ENCODE peak calls at places on chromosome 7, in six cellular contexts. One of them, this sample, is unnamed.

GRCh38 chr7:47318395-47319182 is 263.3 kb downstream of the TNS3 start:
- DNase-seq in astrocyte of the spinal cord: no peak
- DNase-seq in kidney epithelial cell: no peak
- DNase-seq in ovary: no peak
- DNase-seq in astrocyte of the cerebellum: no peak
- DNase-seq in SK-N-MC: no peak
- DNase-seq in this sample: no peak

GRCh38 chr7:41879113-41879385 is 176.2 kb upstream of the INHBA start:
- DNase-seq in ovary: no peak
- DNase-seq in kidney epithelial cell: no peak
- DNase-seq in SK-N-MC: no peak
- DNase-seq in astrocyte of the cerebellum: no peak
- DNase-seq in astrocyte of the spinal cord: no peak
- DNase-seq in this sample: no peak

GRCh38 chr7:3013975-3014792 is 29.5 kb downstream of the CARD11 start:
- DNase-seq in ovary: no peak
- DNase-seq in astrocyte of the cerebellum: no peak
- DNase-seq in astrocyte of the spinal cord: no peak
- DNase-seq in kidney epithelial cell: no peak
- DNase-seq in SK-N-MC: no peak
- DNase-seq in this sample: no peak

GRCh38 chr7:100674441-100675407 is 1.2 kb downstream of the GNB2 start:
- DNase-seq in astrocyte of the cerebellum: no peak
- DNase-seq in ovary: peak; percentile 61
- DNase-seq in kidney epithelial cell: no peak
- DNase-seq in SK-N-MC: no peak
- DNase-seq in astrocyte of the spinal cord: peak; percentile 25
- DNase-seq in this sample: no peak

GRCh38 chr7:1961776-1962276 is 270.9 kb downstream of the MAD1L1 start:
- DNase-seq in astrocyte of the cerebellum: peak; percentile 98
- DNase-seq in kidney epithelial cell: peak; percentile 55
- DNase-seq in ovary: no peak
- DNase-seq in astrocyte of the spinal cord: peak; percentile 97
- DNase-seq in SK-N-MC: no peak
- DNase-seq in this sample: no peak

GRCh38 chr7:158057446-158057845 is 530.2 kb downstream of the PTPRN2 start:
- DNase-seq in astrocyte of the spinal cord: no peak
- DNase-seq in ovary: no peak
- DNase-seq in astrocyte of the cerebellum: no peak
- DNase-seq in SK-N-MC: no peak
- DNase-seq in kidney epithelial cell: no peak
- DNase-seq in this sample: no peak

GRCh38 chr7:17158261-17158660 is 140.2 kb upstream of the AHR start:
- DNase-seq in astrocyte of the spinal cord: no peak
- DNase-seq in kidney epithelial cell: no peak
- DNase-seq in ovary: no peak
- DNase-seq in astrocyte of the cerebellum: no peak
- DNase-seq in SK-N-MC: no peak
- DNase-seq in this sample: no peak

GRCh38 chr7:131015131-131015954 is 281.3 kb upstream of the KLF14 start:
- DNase-seq in SK-N-MC: no peak
- DNase-seq in astrocyte of the spinal cord: peak; percentile 56
- DNase-seq in ovary: no peak
- DNase-seq in kidney epithelial cell: no peak
- DNase-seq in astrocyte of the cerebellum: no peak
- DNase-seq in this sample: no peak

GRCh38 chr7:4450483-4450882 is 231.6 kb upstream of the FOXK1 start:
- DNase-seq in ovary: no peak
- DNase-seq in SK-N-MC: no peak
- DNase-seq in astrocyte of the spinal cord: no peak
- DNase-seq in astrocyte of the cerebellum: no peak
- DNase-seq in kidney epithelial cell: no peak
- DNase-seq in this sample: no peak

GRCh38 chr7:93851536-93851935 is 39.0 kb downstream of the TFPI2 start:
- DNase-seq in astrocyte of the cerebellum: no peak
- DNase-seq in kidney epithelial cell: no peak
- DNase-seq in SK-N-MC: no peak
- DNase-seq in ovary: no peak
- DNase-seq in astrocyte of the spinal cord: peak; percentile 45
- DNase-seq in this sample: no peak

GRCh38 chr7:151494569-151495284 is 25.0 kb downstream of the RHEB start:
- DNase-seq in kidney epithelial cell: no peak
- DNase-seq in astrocyte of the spinal cord: peak; percentile 54
- DNase-seq in astrocyte of the cerebellum: no peak
- DNase-seq in SK-N-MC: no peak
- DNase-seq in ovary: no peak
- DNase-seq in this sample: no peak

GRCh38 chr7:14717169-14717568 is 185.4 kb downstream of the DGKB start:
- DNase-seq in kidney epithelial cell: no peak
- DNase-seq in astrocyte of the cerebellum: no peak
- DNase-seq in SK-N-MC: no peak
- DNase-seq in ovary: no peak
- DNase-seq in astrocyte of the spinal cord: no peak
- DNase-seq in this sample: no peak

GRCh38 chr7:129373651-129374428 is 60.4 kb upstream of the STRIP2 start:
- DNase-seq in ovary: no peak
- DNase-seq in kidney epithelial cell: no peak
- DNase-seq in astrocyte of the cerebellum: no peak
- DNase-seq in astrocyte of the spinal cord: no peak
- DNase-seq in SK-N-MC: no peak
- DNase-seq in this sample: no peak

GRCh38 chr7:129367349-129367699 is 66.9 kb upstream of the STRIP2 start:
- DNase-seq in astrocyte of the spinal cord: no peak
- DNase-seq in ovary: no peak
- DNase-seq in kidney epithelial cell: no peak
- DNase-seq in astrocyte of the cerebellum: no peak
- DNase-seq in SK-N-MC: no peak
- DNase-seq in this sample: no peak

GRCh38 chr7:129370812-129371211 is 63.4 kb upstream of the STRIP2 start:
- DNase-seq in ovary: no peak
- DNase-seq in SK-N-MC: no peak
- DNase-seq in kidney epithelial cell: no peak
- DNase-seq in astrocyte of the spinal cord: no peak
- DNase-seq in astrocyte of the cerebellum: no peak
- DNase-seq in this sample: no peak

GRCh38 chr7:129367700-129368388 is 66.4 kb upstream of the STRIP2 start:
- DNase-seq in astrocyte of the spinal cord: peak; percentile 78
- DNase-seq in SK-N-MC: peak; percentile 63
- DNase-seq in astrocyte of the cerebellum: peak; percentile 68
- DNase-seq in kidney epithelial cell: peak; percentile 25
- DNase-seq in ovary: peak; percentile 78
- DNase-seq in this sample: no peak

GRCh38 chr7:129368389-129368986 is 65.7 kb upstream of the STRIP2 start:
- DNase-seq in kidney epithelial cell: no peak
- DNase-seq in astrocyte of the spinal cord: no peak
- DNase-seq in ovary: no peak
- DNase-seq in SK-N-MC: no peak
- DNase-seq in astrocyte of the cerebellum: no peak
- DNase-seq in this sample: no peak
- H3K4me3 ChIP-seq in kidney epithelial cell: no peak overlapping the region
- H3K4me3 ChIP-seq in astrocyte of the spinal cord: no peak overlapping the region
- H3K4me3 ChIP-seq in ovary: peak overlapping the region; percentile 11
- H3K4me3 ChIP-seq in SK-N-MC: no peak overlapping the region
- H3K4me3 ChIP-seq in astrocyte of the cerebellum: no peak overlapping the region
- H3K4me3 ChIP-seq in this sample: no peak overlapping the region

DNA sequence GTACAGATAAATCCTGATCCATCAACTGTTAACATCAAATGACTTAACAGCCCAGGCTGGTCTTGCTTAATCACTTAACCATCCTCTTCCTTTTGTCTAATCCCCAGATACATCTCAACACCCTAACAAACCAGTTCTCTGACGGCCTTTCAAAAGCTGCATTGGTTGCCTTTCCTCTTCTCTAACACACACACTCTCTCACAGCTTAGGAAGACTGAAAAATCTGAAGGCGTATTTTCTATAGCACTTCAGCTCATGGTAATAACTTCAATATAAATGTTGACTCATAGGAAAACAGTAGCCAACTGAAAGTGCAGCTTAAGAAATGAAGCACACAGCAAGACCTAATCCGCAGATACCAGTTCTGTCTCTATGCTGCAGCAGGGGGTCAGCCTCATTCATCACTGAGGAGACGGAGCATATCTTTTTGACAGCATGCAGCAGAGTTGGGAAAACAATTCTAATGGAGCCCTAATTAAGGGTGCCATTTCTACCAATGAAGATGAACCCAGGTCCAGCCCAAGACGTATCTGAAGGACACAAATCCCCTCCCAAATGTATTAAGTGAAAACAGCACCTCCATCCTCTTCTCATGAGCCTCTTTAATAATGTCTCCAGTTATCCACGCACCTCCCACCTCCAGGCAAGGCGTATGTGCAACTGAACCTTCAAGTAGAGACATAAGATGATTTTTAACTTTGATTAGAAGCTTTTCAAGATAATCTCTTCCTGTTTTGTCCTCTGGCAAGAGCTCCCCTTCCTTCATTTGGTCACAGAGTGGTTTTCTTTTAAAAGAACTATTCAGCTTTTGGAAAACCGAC is 211.7 kb upstream of the NFE2L3 start:
- DNase-seq in kidney epithelial cell: no peak
- DNase-seq in SK-N-MC: peak; percentile 40
- DNase-seq in astrocyte of the spinal cord: no peak
- DNase-seq in astrocyte of the cerebellum: no peak
- DNase-seq in ovary: no peak
- DNase-seq in this sample: no peak
- H3K4me3 ChIP-seq in kidney epithelial cell: no peak overlapping the region
- H3K4me3 ChIP-seq in SK-N-MC: peak overlapping the region; percentile 66
- H3K4me3 ChIP-seq in astrocyte of the spinal cord: no peak overlapping the region
- H3K4me3 ChIP-seq in astrocyte of the cerebellum: no peak overlapping the region
- H3K4me3 ChIP-seq in ovary: no peak overlapping the region
- H3K4me3 ChIP-seq in this sample: no peak overlapping the region

GRCh38 chr7:137953692-137954470 is 48.0 kb downstream of the CREB3L2 start:
- DNase-seq in ovary: no peak
- DNase-seq in astrocyte of the cerebellum: peak; percentile 75
- DNase-seq in astrocyte of the spinal cord: peak; percentile 89
- DNase-seq in kidney epithelial cell: peak; percentile 67
- DNase-seq in SK-N-MC: no peak
- DNase-seq in this sample: peak; percentile 90
- H3K4me3 ChIP-seq in ovary: no peak overlapping the region
- H3K4me3 ChIP-seq in astrocyte of the cerebellum: no peak overlapping the region
- H3K4me3 ChIP-seq in astrocyte of the spinal cord: no peak overlapping the region
- H3K4me3 ChIP-seq in kidney epithelial cell: no peak overlapping the region
- H3K4me3 ChIP-seq in SK-N-MC: no peak overlapping the region
- H3K4me3 ChIP-seq in this sample: peak overlapping the region; percentile 19

DNA sequence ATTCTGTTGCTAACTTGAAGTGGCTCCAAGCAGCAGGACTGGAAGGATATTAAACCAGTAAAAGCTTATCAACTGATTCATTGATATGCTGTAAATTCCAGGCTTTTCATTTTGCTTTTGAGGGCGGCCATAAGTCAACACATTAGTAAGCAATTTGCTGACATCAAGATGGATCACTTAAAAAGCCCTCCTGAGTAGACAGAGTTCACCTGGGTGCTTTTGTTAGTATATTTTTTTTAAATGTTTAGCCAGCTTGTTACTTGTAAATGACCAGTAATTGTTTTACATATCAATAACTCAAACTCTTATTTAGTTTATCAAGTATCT is 26.5 kb downstream of the RNF32 start:
- DNase-seq in astrocyte of the cerebellum: no peak
- DNase-seq in kidney epithelial cell: no peak
- DNase-seq in astrocyte of the spinal cord: no peak
- DNase-seq in SK-N-MC: no peak
- DNase-seq in ovary: no peak
- DNase-seq in this sample: no peak
- H3K4me3 ChIP-seq in astrocyte of the cerebellum: no peak overlapping the region
- H3K4me3 ChIP-seq in kidney epithelial cell: no peak overlapping the region
- H3K4me3 ChIP-seq in astrocyte of the spinal cord: no peak overlapping the region
- H3K4me3 ChIP-seq in SK-N-MC: no peak overlapping the region
- H3K4me3 ChIP-seq in ovary: no peak overlapping the region
- H3K4me3 ChIP-seq in this sample: no peak overlapping the region

DNA sequence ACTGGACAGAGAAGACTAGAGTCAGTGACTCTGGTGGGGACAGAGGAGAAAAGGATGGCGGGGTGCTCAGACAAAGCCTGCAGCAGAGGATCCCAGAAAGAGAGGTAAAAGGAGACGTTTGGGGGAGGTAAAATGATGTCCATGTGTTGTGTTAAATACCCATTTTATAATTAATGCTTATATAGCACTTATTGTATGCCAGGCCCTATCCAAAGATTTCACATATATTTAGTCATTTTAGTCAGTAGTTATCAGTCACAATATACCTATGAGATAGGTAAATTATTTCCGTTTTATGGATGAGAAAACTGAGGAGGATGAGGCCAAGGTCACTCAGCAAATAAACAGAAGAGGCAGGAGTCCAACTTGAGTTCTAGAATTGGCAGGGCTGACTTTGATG is 144.6 kb upstream of the SEMA3E start:
- DNase-seq in ovary: no peak
- DNase-seq in SK-N-MC: no peak
- DNase-seq in astrocyte of the cerebellum: no peak
- DNase-seq in kidney epithelial cell: no peak
- DNase-seq in astrocyte of the spinal cord: no peak
- DNase-seq in this sample: no peak
- H3K4me3 ChIP-seq in ovary: no peak overlapping the region
- H3K4me3 ChIP-seq in SK-N-MC: no peak overlapping the region
- H3K4me3 ChIP-seq in astrocyte of the cerebellum: no peak overlapping the region
- H3K4me3 ChIP-seq in kidney epithelial cell: no peak overlapping the region
- H3K4me3 ChIP-seq in astrocyte of the spinal cord: no peak overlapping the region
- H3K4me3 ChIP-seq in this sample: no peak overlapping the region

GRCh38 chr7:8434290-8435002 is 1.0 kb downstream of the NXPH1 start:
- DNase-seq in kidney epithelial cell: no peak
- DNase-seq in ovary: no peak
- DNase-seq in astrocyte of the spinal cord: no peak
- DNase-seq in SK-N-MC: no peak
- DNase-seq in astrocyte of the cerebellum: no peak
- DNase-seq in this sample: no peak
- H3K4me3 ChIP-seq in kidney epithelial cell: no peak overlapping the region
- H3K4me3 ChIP-seq in ovary: no peak overlapping the region
- H3K4me3 ChIP-seq in astrocyte of the spinal cord: no peak overlapping the region
- H3K4me3 ChIP-seq in SK-N-MC: no peak overlapping the region
- H3K4me3 ChIP-seq in astrocyte of the cerebellum: no peak overlapping the region
- H3K4me3 ChIP-seq in this sample: no peak overlapping the region

GRCh38 chr7:73828972-73829371 is 1.8 kb upstream of the CLDN4 start:
- DNase-seq in SK-N-MC: no peak
- DNase-seq in kidney epithelial cell: no peak
- DNase-seq in astrocyte of the cerebellum: no peak
- DNase-seq in astrocyte of the spinal cord: no peak
- DNase-seq in ovary: no peak
- DNase-seq in this sample: no peak

GRCh38 chr7:73829921-73830617 is 727 bp upstream of the CLDN4 start:
- DNase-seq in astrocyte of the spinal cord: no peak
- DNase-seq in astrocyte of the cerebellum: no peak
- DNase-seq in SK-N-MC: no peak
- DNase-seq in ovary: no peak
- DNase-seq in kidney epithelial cell: no peak
- DNase-seq in this sample: no peak

GRCh38 chr7:73828107-73828803 is 2.5 kb upstream of the CLDN4 start:
- DNase-seq in astrocyte of the cerebellum: no peak
- DNase-seq in astrocyte of the spinal cord: no peak
- DNase-seq in ovary: no peak
- DNase-seq in kidney epithelial cell: no peak
- DNase-seq in SK-N-MC: no peak
- DNase-seq in this sample: no peak

GRCh38 chr7:73830618-73830871 is 251 bp upstream of the CLDN4 start:
- DNase-seq in SK-N-MC: no peak
- DNase-seq in astrocyte of the spinal cord: no peak
- DNase-seq in ovary: no peak
- DNase-seq in astrocyte of the cerebellum: no peak
- DNase-seq in kidney epithelial cell: no peak
- DNase-seq in this sample: no peak

GRCh38 chr7:73829505-73829904 is 1.3 kb upstream of the CLDN4 start:
- DNase-seq in astrocyte of the cerebellum: no peak
- DNase-seq in kidney epithelial cell: no peak
- DNase-seq in astrocyte of the spinal cord: no peak
- DNase-seq in SK-N-MC: no peak
- DNase-seq in ovary: no peak
- DNase-seq in this sample: no peak
- H3K4me3 ChIP-seq in astrocyte of the cerebellum: no peak overlapping the region
- H3K4me3 ChIP-seq in kidney epithelial cell: no peak overlapping the region
- H3K4me3 ChIP-seq in astrocyte of the spinal cord: no peak overlapping the region
- H3K4me3 ChIP-seq in SK-N-MC: no peak overlapping the region
- H3K4me3 ChIP-seq in ovary: no peak overlapping the region
- H3K4me3 ChIP-seq in this sample: no peak overlapping the region